ENCODE peak calls at places on chromosomes 13 and 19, in four cellular contexts. One of them, this sample, is unnamed.

GRCh38 chr13:50917572-50917971 is 8.0 kb downstream of the RNASEH2B start:
- DNase-seq in effector memory CD4-positive, alpha-beta T cell: no peak
- DNase-seq in adrenal gland: no peak
- DNase-seq in cardiac muscle cell: no peak
- DNase-seq in this sample: no peak

GRCh38 chr19:13637664-13638063 is 126.7 kb upstream of the MRI1 start:
- DNase-seq in effector memory CD4-positive, alpha-beta T cell: no peak
- DNase-seq in adrenal gland: no peak
- DNase-seq in cardiac muscle cell: no peak
- DNase-seq in this sample: peak

GRCh38 chr13:97122381-97122996 is 99.6 kb upstream of the MBNL2 start:
- DNase-seq in effector memory CD4-positive, alpha-beta T cell: no peak
- DNase-seq in adrenal gland: no peak
- DNase-seq in cardiac muscle cell: peak
- DNase-seq in this sample: peak

GRCh38 chr19:48905664-48906063 is 5.6 kb downstream of the NUCB1 start:
- DNase-seq in effector memory CD4-positive, alpha-beta T cell: no peak
- DNase-seq in adrenal gland: no peak
- DNase-seq in cardiac muscle cell: no peak
- DNase-seq in this sample: no peak

GRCh38 chr19:4327252-4327876 is 11.3 kb downstream of the STAP2 start:
- DNase-seq in effector memory CD4-positive, alpha-beta T cell: peak
- DNase-seq in adrenal gland: peak
- DNase-seq in cardiac muscle cell: peak
- DNase-seq in this sample: peak

GRCh38 chr13:81395368-81395767 is 1054.4 kb upstream of the SPRY2 start:
- DNase-seq in effector memory CD4-positive, alpha-beta T cell: no peak
- DNase-seq in adrenal gland: no peak
- DNase-seq in cardiac muscle cell: peak
- DNase-seq in this sample: no peak

GRCh38 chr19:38335949-38336637 is 463 bp downstream of the CATSPERG start:
- DNase-seq in effector memory CD4-positive, alpha-beta T cell: peak
- DNase-seq in adrenal gland: peak
- DNase-seq in cardiac muscle cell: peak
- DNase-seq in this sample: peak

GRCh38 chr13:113431171-113431570 is 22.1 kb downstream of the ADPRHL1 start:
- DNase-seq in effector memory CD4-positive, alpha-beta T cell: no peak
- DNase-seq in adrenal gland: no peak
- DNase-seq in cardiac muscle cell: no peak
- DNase-seq in this sample: no peak

GRCh38 chr19:7595466-7596133 is at the start of gene CAMSAP3:
- DNase-seq in effector memory CD4-positive, alpha-beta T cell: no peak
- DNase-seq in adrenal gland: peak
- DNase-seq in cardiac muscle cell: no peak
- DNase-seq in this sample: no peak

DNA sequence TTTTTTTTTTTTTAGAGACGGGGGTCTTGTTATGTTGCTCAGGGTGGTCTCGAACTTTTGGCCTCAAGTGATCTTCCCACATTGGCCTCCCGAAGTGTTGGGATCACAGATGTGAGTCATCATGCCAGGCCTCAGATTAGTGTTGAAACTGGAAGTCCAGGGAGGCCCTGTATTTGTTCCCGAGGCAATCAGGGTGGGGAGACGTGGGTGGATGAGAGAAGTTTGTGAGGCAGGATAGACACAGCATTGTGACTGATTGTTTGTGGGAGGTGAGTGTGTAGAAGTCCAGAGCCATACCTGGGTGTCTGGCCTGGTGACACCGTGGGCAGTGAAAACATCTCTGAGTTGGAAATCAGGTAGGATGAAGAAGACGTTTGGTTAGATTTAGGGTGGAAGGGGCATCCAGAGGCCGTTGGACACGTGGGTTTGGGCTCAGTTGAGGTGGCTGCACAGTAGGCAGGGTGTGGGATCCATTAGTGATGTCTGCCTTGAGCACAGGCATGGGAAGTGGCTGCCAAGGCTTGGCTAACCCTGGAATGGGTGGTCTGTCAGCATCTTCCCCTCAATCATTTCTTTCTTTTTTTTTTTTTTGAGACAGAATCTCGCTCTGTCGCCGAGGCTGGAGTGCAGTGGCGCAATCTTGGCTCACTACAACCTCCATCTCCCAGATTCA is 12.4 kb downstream of the RTN2 start:
- DNase-seq in effector memory CD4-positive, alpha-beta T cell: no peak
- DNase-seq in adrenal gland: no peak
- DNase-seq in cardiac muscle cell: peak
- DNase-seq in this sample: peak
- H3K27ac ChIP-seq in effector memory CD4-positive, alpha-beta T cell: no peak
- H3K27ac ChIP-seq in adrenal gland: no peak
- H3K27ac ChIP-seq in cardiac muscle cell: no peak
- H3K27ac ChIP-seq in this sample: no peak

GRCh38 chr13:67134322-67135129 is 95.6 kb downstream of the PCDH9 start:
- DNase-seq in effector memory CD4-positive, alpha-beta T cell: no peak
- DNase-seq in adrenal gland: no peak
- DNase-seq in cardiac muscle cell: peak
- DNase-seq in this sample: peak
- H3K4me3 ChIP-seq in effector memory CD4-positive, alpha-beta T cell: no peak
- H3K4me3 ChIP-seq in adrenal gland: no peak
- H3K4me3 ChIP-seq in cardiac muscle cell: no peak
- H3K4me3 ChIP-seq in this sample: peak

GRCh38 chr13:33109319-33109718 is 93.1 kb downstream of the KL start:
- DNase-seq in effector memory CD4-positive, alpha-beta T cell: no peak
- DNase-seq in adrenal gland: no peak
- DNase-seq in cardiac muscle cell: no peak
- DNase-seq in this sample: no peak

GRCh38 chr13:33111414-33112110 is 95.3 kb downstream of the KL start:
- DNase-seq in effector memory CD4-positive, alpha-beta T cell: no peak
- DNase-seq in adrenal gland: no peak
- DNase-seq in cardiac muscle cell: peak
- DNase-seq in this sample: peak

GRCh38 chr13:33110713-33111413 is 94.6 kb downstream of the KL start:
- DNase-seq in effector memory CD4-positive, alpha-beta T cell: no peak
- DNase-seq in adrenal gland: peak
- DNase-seq in cardiac muscle cell: peak
- DNase-seq in this sample: no peak

GRCh38 chr13:33109801-33110200 is 93.6 kb downstream of the KL start:
- DNase-seq in effector memory CD4-positive, alpha-beta T cell: no peak
- DNase-seq in adrenal gland: no peak
- DNase-seq in cardiac muscle cell: no peak
- DNase-seq in this sample: no peak

DNA sequence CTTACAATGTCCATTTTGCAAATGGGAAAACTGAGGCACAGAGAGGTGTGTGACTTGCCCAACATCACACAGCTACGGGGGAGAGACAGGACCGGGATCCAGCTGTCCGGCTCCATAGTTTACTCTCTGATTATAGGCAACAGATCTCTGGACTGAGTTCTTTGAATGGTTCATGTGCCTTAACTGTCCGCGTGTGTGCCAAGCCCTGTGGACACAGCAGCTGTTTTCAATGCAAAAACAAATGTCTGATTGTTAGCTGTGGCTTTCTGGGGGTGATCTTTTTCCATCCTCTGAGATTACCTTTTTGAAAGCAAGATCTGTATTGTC is 94.1 kb downstream of the KL start:
- DNase-seq in effector memory CD4-positive, alpha-beta T cell: no peak
- DNase-seq in adrenal gland: no peak
- DNase-seq in cardiac muscle cell: no peak
- DNase-seq in this sample: no peak
- H3K27ac ChIP-seq in effector memory CD4-positive, alpha-beta T cell: no peak
- H3K27ac ChIP-seq in adrenal gland: no peak
- H3K27ac ChIP-seq in cardiac muscle cell: no peak
- H3K27ac ChIP-seq in this sample: peak

GRCh38 chr19:1237754-1238372 is at the start of gene CBARP:
- DNase-seq in effector memory CD4-positive, alpha-beta T cell: no peak
- DNase-seq in adrenal gland: no peak
- DNase-seq in cardiac muscle cell: peak
- DNase-seq in this sample: no peak
- H3K4me3 ChIP-seq in effector memory CD4-positive, alpha-beta T cell: peak
- H3K4me3 ChIP-seq in adrenal gland: peak
- H3K4me3 ChIP-seq in cardiac muscle cell: peak
- H3K4me3 ChIP-seq in this sample: peak

This sample was measured in brain microvascular endothelial cell.